ENCODE peak calls at places on chromosome 3, in five cellular contexts. G is breast epithelium; F is AG04450; O is CD4-positive, CD25-positive, alpha-beta regulatory T cell; A is esophagus squamous epithelium. I is an unnamed sample.

GRCh38 chr3:197008436-197009209 is 21.0 kb downstream of the MELTF start:
- DNase-seq in O (no peak), G (no peak), A (no peak), F (no peak), I (no peak)

GRCh38 chr3:57826952-57827723 is 71.0 kb downstream of the SLMAP start:
- DNase-seq in O (no peak), G (no peak), A (no peak), F (no peak), I (no peak)

GRCh38 chr3:148866261-148866660 is 1.2 kb downstream of the CPA3 start:
- DNase-seq in F (peak; percentile 27), A (no peak), O (no peak), G (no peak), I (no peak)

GRCh38 chr3:72957303-72957702 is 39.3 kb upstream of the PPP4R2 start:
- DNase-seq in G (no peak), F (no peak), A (no peak), O (no peak), I (no peak)

GRCh38 chr3:147394168-147394941 is 12.0 kb downstream of the ZIC4 start:
- DNase-seq in F (no peak), A (no peak), G (no peak), O (no peak), I (no peak)

GRCh38 chr3:24410861-24411260 is 83.8 kb downstream of the THRB start:
- DNase-seq in F (no peak), G (no peak), A (no peak), O (no peak), I (no peak)

GRCh38 chr3:140050977-140051957 is 116.3 kb downstream of the CLSTN2 start:
- DNase-seq in O (no peak), G (no peak), A (no peak), F (no peak), I (no peak)

GRCh38 chr3:66011098-66011655 is 27.5 kb downstream of the MAGI1 start:
- DNase-seq in G (no peak), O (no peak), A (no peak), F (no peak), I (no peak)

GRCh38 chr3:64681827-64682226 is 6.0 kb downstream of the ADAMTS9 start:
- DNase-seq in F (no peak), O (no peak), G (no peak), A (no peak), I (no peak)
- H3K27me3 ChIP-seq in F (peaks cover 20% of the 10 kb centered on the region), O (no peaks in the 10 kb centered on the region), G (no peaks in the 10 kb centered on the region), A (no peaks in the 10 kb centered on the region), I (no peaks in the 10 kb centered on the region)

GRCh38 chr3:171752329-171752728 is 58.0 kb downstream of the PLD1 start:
- DNase-seq in A (no peak), G (no peak), O (no peak), F (no peak), I (no peak)

GRCh38 chr3:171753025-171753472 is 57.2 kb downstream of the PLD1 start:
- DNase-seq in F (no peak), O (no peak), G (no peak), A (peak; percentile 10), I (no peak)

GRCh38 chr3:171755015-171755589 is 55.2 kb downstream of the PLD1 start:
- DNase-seq in G (no peak), A (no peak), O (no peak), F (no peak), I (no peak)

GRCh38 chr3:171757377-171758034 is 52.8 kb downstream of the PLD1 start:
- DNase-seq in F (no peak), G (no peak), O (no peak), A (no peak), I (no peak)

DNA sequence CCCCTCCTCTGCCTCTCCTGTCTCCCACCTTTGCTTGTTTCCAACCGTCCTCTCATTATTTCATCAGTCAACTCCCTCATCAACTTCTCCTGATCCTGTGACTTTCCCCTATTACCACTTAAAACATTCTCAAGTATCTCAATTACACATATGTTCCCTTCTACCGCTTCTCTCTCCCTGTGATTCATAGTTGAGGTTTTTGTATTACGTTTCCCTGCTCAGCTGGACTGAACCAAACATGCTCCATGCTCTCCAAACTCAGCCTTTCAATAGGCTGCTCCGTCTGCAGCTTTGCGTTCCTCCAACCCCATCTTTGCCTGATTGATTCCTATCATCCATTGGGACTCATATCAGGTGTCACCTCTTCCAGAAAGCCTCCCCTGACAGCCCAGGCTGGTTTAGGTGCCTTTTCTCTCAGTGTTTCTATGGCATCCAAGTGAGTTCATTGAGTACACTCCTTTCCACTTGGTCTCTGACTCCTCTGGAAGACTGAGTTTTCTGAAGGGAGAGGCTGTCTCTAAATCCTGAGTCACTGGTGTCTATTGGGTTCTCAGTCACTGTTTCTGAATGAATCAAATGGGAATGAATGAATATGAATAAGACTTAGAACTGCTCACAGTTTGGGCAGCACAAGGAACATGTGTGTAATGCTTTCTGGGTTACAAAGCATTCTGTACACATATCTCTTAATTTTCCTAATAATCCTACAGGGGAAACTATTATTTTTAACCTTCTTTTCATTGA is 56.4 kb downstream of the PLD1 start:
- DNase-seq in A (no peak), O (no peak), G (no peak), F (peak; percentile 49), I (no peak)
- H3K27me3 ChIP-seq in A (no peaks in the 10 kb centered on the region), O (peaks cover 16% of the 10 kb centered on the region), G (no peaks in the 10 kb centered on the region), F (no peaks in the 10 kb centered on the region), I (no peaks in the 10 kb centered on the region)

GRCh38 chr3:179018808-179019207 is 52.8 kb downstream of the ZMAT3 start:
- DNase-seq in G (no peak), O (no peak), F (no peak), A (no peak), I (no peak)
- H3K27me3 ChIP-seq in G (no peaks in the 10 kb centered on the region), O (no peaks in the 10 kb centered on the region), F (no peaks in the 10 kb centered on the region), A (no peaks in the 10 kb centered on the region), I (no peaks in the 10 kb centered on the region)

GRCh38 chr3:14140668-14141067 is 15.8 kb downstream of the TMEM43 start:
- DNase-seq in F (no peak), O (no peak), G (no peak), A (no peak), I (no peak)
- H3K27me3 ChIP-seq in F (no peaks in the 10 kb centered on the region), O (no peaks in the 10 kb centered on the region), G (no peaks in the 10 kb centered on the region), A (no peaks in the 10 kb centered on the region), I (no peaks in the 10 kb centered on the region)

DNA sequence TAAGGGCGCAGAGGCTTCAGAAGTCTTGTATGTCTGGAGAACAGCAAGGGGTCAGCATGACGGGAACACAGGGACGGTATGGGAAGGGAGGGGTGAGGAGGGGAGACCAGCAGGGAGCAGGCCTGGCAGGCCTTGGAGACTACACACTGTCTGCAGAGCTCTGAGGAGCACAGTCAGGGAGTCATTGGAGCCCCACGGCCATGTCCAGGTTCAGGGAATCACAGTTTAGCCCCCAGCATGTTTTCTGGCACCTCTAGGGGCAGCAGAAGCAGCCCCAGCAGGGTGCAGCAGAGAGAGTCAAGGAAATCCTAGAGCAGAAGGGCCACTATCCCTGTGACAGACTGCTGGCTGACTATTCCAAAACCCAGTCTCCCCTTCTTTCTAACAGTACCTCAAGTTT is 3.2 kb downstream of the LAMP3 start:
- DNase-seq in F (no peak), A (no peak), G (no peak), O (peak; percentile 22), I (no peak)
- H3K27me3 ChIP-seq in F (peaks cover 19% of the 10 kb centered on the region), A (no peaks in the 10 kb centered on the region), G (no peaks in the 10 kb centered on the region), O (no peaks in the 10 kb centered on the region), I (no peaks in the 10 kb centered on the region)

GRCh38 chr3:31129241-31129640 is 234.8 kb upstream of the GADL1 start:
- DNase-seq in F (no peak), O (no peak), A (no peak), G (no peak), I (no peak)

GRCh38 chr3:31132132-31132769 is 237.8 kb upstream of the GADL1 start:
- DNase-seq in O (peak; percentile 63), G (no peak), F (peak; percentile 2), A (no peak), I (no peak)

GRCh38 chr3:31137718-31138465 is 243.4 kb upstream of the GADL1 start:
- DNase-seq in F (no peak), O (no peak), A (no peak), G (no peak), I (no peak)

GRCh38 chr3:31135546-31135945 is 241.1 kb upstream of the GADL1 start:
- DNase-seq in F (no peak), G (no peak), O (no peak), A (no peak), I (no peak)

DNA sequence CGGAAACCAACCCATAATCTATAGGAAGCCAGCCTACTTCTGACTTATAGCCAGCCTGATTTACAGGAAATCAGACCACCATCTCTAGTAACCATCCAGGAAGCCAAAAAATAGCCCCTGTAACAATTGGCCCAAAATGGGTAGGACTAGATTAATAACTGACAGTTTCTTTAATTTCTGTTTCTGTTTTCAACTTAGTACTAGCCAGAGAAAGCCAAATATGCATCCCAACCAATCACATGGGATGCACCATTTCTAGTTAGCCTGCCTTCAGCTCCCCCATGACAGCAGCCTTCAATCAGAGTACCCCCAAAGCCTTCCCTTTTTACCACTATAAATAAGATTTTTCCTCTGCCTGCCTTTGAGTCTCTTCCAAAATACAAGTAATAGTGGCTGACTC is 239.1 kb upstream of the GADL1 start:
- DNase-seq in G (no peak), A (no peak), O (no peak), F (no peak), I (no peak)
- H3K27me3 ChIP-seq in G (no peaks in the 10 kb centered on the region), A (no peaks in the 10 kb centered on the region), O (no peaks in the 10 kb centered on the region), F (no peaks in the 10 kb centered on the region), I (no peaks in the 10 kb centered on the region)